ENCODE peak calls at places on chromosomes 7 and 10, in nine cellular contexts. I, R, Z, T, E, N, U, G and S are unnamed samples.
A peak's percentile ranks its signal among the peaks of the same experiment; 100 is the strongest.

GRCh38 chr7:133434246-133434865 is 181.5 kb downstream of the EXOC4 start:
- DNase-seq in I (no peak), R (no peak), Z (no peak), T (no peak), E (no peak), N (peak; percentile 49), U (no peak), G (no peak), S (no peak)

GRCh38 chr10:74991435-74991834 is 120.0 kb upstream of the SAMD8 start:
- DNase-seq in I (no peak), R (no peak), Z (no peak), T (no peak), E (peak; percentile 42), N (no peak), U (no peak), G (no peak), S (peak; percentile 12)

GRCh38 chr7:37198188-37198905 is 250.3 kb downstream of the ELMO1 start:
- DNase-seq in I (no peak), R (no peak), Z (no peak), T (no peak), E (no peak), N (no peak), U (no peak), G (no peak), S (no peak)

GRCh38 chr7:90850516-90850915 is 254.4 kb downstream of the CDK14 start:
- DNase-seq in I (no peak), R (no peak), Z (no peak), T (no peak), E (peak; percentile 11), N (no peak), U (no peak), G (no peak), S (no peak)

GRCh38 chr10:97887399-97887798 is 37.8 kb downstream of the GOLGA7B start:
- DNase-seq in I (no peak), R (no peak), Z (no peak), T (no peak), E (no peak), N (no peak), U (no peak), G (no peak), S (no peak)

GRCh38 chr10:62154231-62154630 is 114.4 kb downstream of the RTKN2 start:
- DNase-seq in I (no peak), R (peak; percentile 66), Z (no peak), T (no peak), E (no peak), N (no peak), U (no peak), G (no peak), S (no peak)

GRCh38 chr7:122896509-122896908 is 10.2 kb upstream of the CADPS2 start:
- DNase-seq in I (no peak), R (no peak), Z (no peak), T (no peak), E (no peak), N (no peak), U (no peak), G (no peak), S (no peak)

GRCh38 chr10:133390597-133391248 is 3.2 kb upstream of the MTG1 start:
- DNase-seq in I (no peak), R (peak; percentile 44), Z (no peak), T (no peak), E (no peak), N (no peak), U (no peak), G (no peak), S (no peak)

GRCh38 chr10:47240173-47240572 is 59.8 kb upstream of the GDF10 start:
- DNase-seq in I (no peak), R (peak; percentile 24), Z (no peak), T (no peak), E (no peak), N (no peak), U (no peak), G (no peak), S (no peak)

GRCh38 chr10:47238331-47239095 is 61.5 kb upstream of the GDF10 start:
- DNase-seq in I (no peak), R (no peak), Z (no peak), T (no peak), E (no peak), N (no peak), U (no peak), G (no peak), S (no peak)

GRCh38 chr10:47241256-47241655 is 58.7 kb upstream of the GDF10 start:
- DNase-seq in I (no peak), R (no peak), Z (no peak), T (no peak), E (no peak), N (no peak), U (no peak), G (no peak), S (no peak)

GRCh38 chr10:47239211-47239610 is 60.8 kb upstream of the GDF10 start:
- DNase-seq in I (no peak), R (peak; percentile 26), Z (no peak), T (no peak), E (no peak), N (no peak), U (no peak), G (no peak), S (no peak)

GRCh38 chr10:47237316-47238260 is 62.4 kb upstream of the GDF10 start:
- DNase-seq in I (no peak), R (peak; percentile 18), Z (no peak), T (no peak), E (no peak), N (no peak), U (no peak), G (no peak), S (no peak)
- TF ChIP-seq CTCF in I (no peak), R (no peak), Z (no peak), T (no peak), E (no peak), N (no peak), U (no peak), G (no peak), S (no peak)

GRCh38 chr7:24442170-24442777 is 131.0 kb upstream of the PALS2 start:
- DNase-seq in I (no peak), R (no peak), Z (no peak), T (no peak), E (no peak), N (no peak), U (no peak), G (no peak), S (no peak)

GRCh38 chr7:24440851-24441250 is 132.4 kb upstream of the PALS2 start:
- DNase-seq in I (no peak), R (no peak), Z (no peak), T (no peak), E (no peak), N (no peak), U (no peak), G (no peak), S (no peak)

GRCh38 chr7:24441331-24442059 is 131.8 kb upstream of the PALS2 start:
- DNase-seq in I (no peak), R (no peak), Z (no peak), T (no peak), E (no peak), N (no peak), U (no peak), G (no peak), S (no peak)

GRCh38 chr7:24448038-24448437 is 125.2 kb upstream of the PALS2 start:
- DNase-seq in I (no peak), R (no peak), Z (no peak), T (no peak), E (no peak), N (no peak), U (no peak), G (no peak), S (no peak)

DNA sequence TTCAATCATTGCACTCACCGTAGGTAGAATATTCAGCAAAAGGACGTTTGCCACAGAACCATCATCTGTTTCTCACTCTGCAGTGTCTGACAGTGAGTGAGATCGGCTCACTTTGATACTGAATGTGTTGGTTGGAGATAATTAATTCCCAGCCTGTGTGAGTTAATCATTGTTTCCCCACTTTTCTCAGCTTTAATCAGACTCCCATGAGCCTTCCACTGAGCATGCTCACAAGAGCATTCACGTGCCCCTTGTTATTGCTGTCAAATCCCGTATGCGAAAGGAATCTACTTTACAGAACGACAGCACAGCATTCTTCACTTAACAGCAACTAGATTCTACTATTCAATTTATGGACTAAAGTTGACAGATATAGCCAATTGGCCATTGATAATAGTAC is 128.2 kb upstream of the PALS2 start:
- DNase-seq in I (no peak), R (no peak), Z (no peak), T (no peak), E (no peak), N (no peak), U (no peak), G (no peak), S (peak; percentile 48)
- H3K4me3 ChIP-seq in I (no peak overlapping the region), R (no peak overlapping the region), Z (no peak overlapping the region), T (no peak overlapping the region), E (no peak overlapping the region), N (no peak overlapping the region), U (no peak overlapping the region), G (no peak overlapping the region), S (peak overlapping the region; percentile 38)

GRCh38 chr7:23864984-23865383 is 155.0 kb downstream of the STK31 start:
- DNase-seq in I (no peak), R (no peak), Z (no peak), T (no peak), E (no peak), N (peak; percentile 43), U (no peak), G (no peak), S (no peak)

DNA sequence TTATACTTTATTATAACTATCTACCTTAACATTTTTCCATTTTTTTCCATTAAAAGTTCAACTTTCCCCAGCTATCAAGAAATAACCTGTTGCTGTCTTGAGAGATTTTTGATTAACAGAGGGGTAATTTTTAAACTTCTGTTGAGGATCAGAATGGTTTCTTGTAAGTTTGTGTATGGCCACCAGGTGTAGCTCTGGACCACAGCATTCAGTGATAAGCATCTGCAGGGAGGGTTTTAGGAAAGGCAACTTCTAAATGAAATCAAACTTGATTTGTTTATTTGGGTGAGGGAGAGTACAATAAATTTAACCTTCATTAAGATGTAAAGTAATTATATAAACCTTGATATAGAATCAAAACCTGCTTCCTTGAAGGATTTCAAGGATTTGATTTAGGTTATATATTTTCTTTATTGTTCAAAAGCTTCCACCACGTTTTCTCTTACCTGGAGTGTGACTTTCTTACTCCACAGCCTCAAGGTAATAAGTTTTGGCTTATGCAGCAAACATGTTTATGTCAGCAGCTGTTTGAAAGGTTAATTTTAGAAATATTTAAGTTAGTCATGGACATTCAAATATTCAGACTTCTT is 153.3 kb downstream of the STK31 start:
- DNase-seq in I (no peak), R (peak; percentile 51), Z (no peak), T (no peak), E (peak; percentile 46), N (peak; percentile 17), U (no peak), G (no peak), S (no peak)
- TF ChIP-seq CTCF in I (peak; percentile 32), R (peak; percentile 28), Z (peak; percentile 28), T (no peak), E (peak; percentile 65), N (peak; percentile 32), U (peak; percentile 12), G (peak; percentile 72), S (peak; percentile 75)

GRCh38 chr10:32953277-32953927 is 4.6 kb downstream of the ITGB1 start:
- DNase-seq in I (no peak), R (no peak), Z (no peak), T (no peak), E (no peak), N (no peak), U (no peak), G (no peak), S (no peak)

GRCh38 chr10:32954545-32955298 is 3.3 kb downstream of the ITGB1 start:
- DNase-seq in I (no peak), R (no peak), Z (no peak), T (no peak), E (no peak), N (no peak), U (no peak), G (no peak), S (no peak)

GRCh38 chr10:32952541-32953276 is 5.3 kb downstream of the ITGB1 start:
- DNase-seq in I (no peak), R (no peak), Z (no peak), T (no peak), E (no peak), N (no peak), U (no peak), G (no peak), S (no peak)

GRCh38 chr10:32955299-32955772 is 2.7 kb downstream of the ITGB1 start:
- DNase-seq in I (no peak), R (no peak), Z (no peak), T (no peak), E (no peak), N (no peak), U (no peak), G (no peak), S (no peak)

DNA sequence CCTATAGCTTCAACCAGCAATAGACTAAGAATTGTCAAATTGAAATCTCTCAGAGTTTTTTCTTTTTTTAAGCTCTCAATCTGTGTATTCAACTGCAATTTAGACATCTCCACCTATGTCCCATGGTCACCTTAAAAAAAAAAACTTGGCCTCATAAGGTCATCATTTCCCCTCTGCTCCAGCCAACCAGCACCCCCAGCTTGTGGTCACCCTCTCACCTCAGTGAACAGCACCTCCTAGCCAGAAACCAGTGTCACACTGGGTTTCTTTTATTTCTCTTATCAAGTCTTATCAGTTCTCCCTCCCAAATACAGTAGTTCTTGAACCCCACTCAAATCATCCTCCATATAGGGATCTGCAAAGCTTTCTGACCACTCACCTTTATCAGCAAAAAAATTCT is 4.0 kb downstream of the ITGB1 start:
- DNase-seq in I (no peak), R (no peak), Z (no peak), T (no peak), E (no peak), N (no peak), U (no peak), G (no peak), S (no peak)
- H3K4me3 ChIP-seq in I (peak overlapping the region; percentile 95), R (no peak overlapping the region), Z (no peak overlapping the region), T (no peak overlapping the region), E (no peak overlapping the region), N (no peak overlapping the region), U (no peak overlapping the region), G (peak overlapping the region; percentile 97), S (peak overlapping the region; percentile 93)